ENCODE peak calls at places on chromosomes 5 and 9, in seven cellular contexts. L, W, M, J, C, P and R are unnamed samples.

GRCh38 chr9:130276955-130277354 is 11.4 kb downstream of the HMCN2 start:
- DNase-seq in C (no peak), P (no peak), J (no peak), L (no peak), M (no peak), W (no peak), R (no peak)

GRCh38 chr5:139228201-139228796 is 30.1 kb upstream of the SIL1 start:
- DNase-seq in M (no peak), C (no peak), L (no peak), J (no peak), W (no peak), P (no peak), R (no peak)

GRCh38 chr5:84682531-84682930 is 297.9 kb upstream of the EDIL3 start:
- DNase-seq in P (no peak), L (no peak), J (no peak), W (no peak), M (no peak), C (no peak), R (no peak)

GRCh38 chr5:39440964-39441363 is 16.2 kb upstream of the DAB2 start:
- DNase-seq in C (no peak), M (no peak), L (no peak), W (no peak), P (no peak), J (no peak), R (no peak)

GRCh38 chr5:71629950-71630349 is 42.8 kb downstream of the MCCC2 start:
- DNase-seq in L (no peak), W (no peak), C (no peak), J (no peak), P (no peak), M (no peak), R (no peak)

GRCh38 chr5:169637085-169637855 is at the start of gene DOCK2:
- DNase-seq in C (no peak), W (no peak), M (peak), L (no peak), P (no peak), J (peak), R (no peak)

GRCh38 chr5:56900858-56901578 is 8.4 kb upstream of the SETD9 start:
- DNase-seq in J (no peak), L (peak), W (no peak), M (no peak), C (peak), P (no peak), R (no peak)

GRCh38 chr5:57172466-57172961 is 1.3 kb upstream of the GPBP1 start:
- DNase-seq in M (no peak), P (no peak), J (no peak), C (no peak), L (no peak), W (no peak), R (no peak)

GRCh38 chr5:14663734-14664269 is 716 bp upstream of the OTULIN start:
- DNase-seq in P (no peak), W (no peak), M (no peak), L (no peak), J (no peak), C (no peak), R (no peak)

GRCh38 chr9:81456431-81456970 is 232.8 kb downstream of the TLE1 start:
- DNase-seq in L (no peak), P (peak), C (no peak), M (no peak), W (peak), J (no peak), R (no peak)

GRCh38 chr5:95081500-95082355 is 203.2 kb downstream of the MCTP1 start:
- DNase-seq in M (peak), J (no peak), W (peak), L (peak), P (peak), C (no peak), R (peak)

GRCh38 chr9:117869287-117869686 is 165.1 kb downstream of the TLR4 start:
- DNase-seq in J (no peak), W (no peak), M (no peak), L (no peak), P (no peak), C (no peak), R (no peak)

GRCh38 chr5:149069711-149070110 is 6.8 kb upstream of the SH3TC2 start:
- DNase-seq in L (no peak), P (no peak), J (no peak), W (no peak), M (no peak), C (no peak), R (no peak)

GRCh38 chr5:152349683-152350526 is 55.2 kb downstream of the NMUR2 start:
- DNase-seq in J (peak), C (peak), L (peak), M (peak), P (no peak), W (no peak), R (no peak)

GRCh38 chr5:72392326-72392733 is 72.2 kb downstream of the PTCD2 start:
- DNase-seq in J (no peak), C (no peak), W (no peak), L (no peak), M (no peak), P (no peak), R (peak)

GRCh38 chr5:175895701-175896102 is 24.3 kb downstream of the CPLX2 start:
- DNase-seq in M (no peak), J (no peak), L (no peak), C (no peak), P (no peak), W (no peak), R (no peak)

GRCh38 chr9:87882627-87883026 is at the start of gene SPATA31E1:
- DNase-seq in M (no peak), W (no peak), L (no peak), C (no peak), P (no peak), J (peak), R (no peak)

GRCh38 chr9:136701665-136702048 is 10.7 kb upstream of the DIPK1B start:
- DNase-seq in M (no peak), P (no peak), C (no peak), J (no peak), L (no peak), W (no peak), R (no peak)

GRCh38 chr5:71697967-71698366 is 21.1 kb upstream of the CARTPT start:
- DNase-seq in C (no peak), J (peak), M (no peak), L (no peak), W (no peak), P (no peak), R (no peak)

GRCh38 chr5:74357827-74358226 is 282.7 kb downstream of the ENC1 start:
- DNase-seq in W (no peak), P (no peak), C (no peak), L (no peak), J (no peak), M (no peak), R (no peak)

GRCh38 chr5:115774684-115775083 is 41.8 kb downstream of the CDO1 start:
- DNase-seq in P (no peak), M (no peak), C (no peak), W (no peak), L (no peak), J (no peak), R (no peak)

GRCh38 chr5:138425079-138425478 is 13.8 kb upstream of the REEP2 start:
- DNase-seq in C (no peak), W (no peak), J (no peak), M (no peak), L (no peak), P (no peak), R (no peak)

GRCh38 chr5:10532421-10532820 is 31.4 kb upstream of the ANKRD33B start:
- DNase-seq in P (no peak), J (no peak), L (no peak), W (no peak), C (no peak), M (no peak), R (no peak)

GRCh38 chr5:177439518-177440053 is 7.0 kb upstream of the PRR7 start:
- DNase-seq in J (no peak), W (no peak), C (no peak), P (no peak), M (no peak), L (no peak), R (no peak)

GRCh38 chr9:99694393-99694792 is 127.3 kb upstream of the NR4A3 start:
- DNase-seq in L (no peak), W (no peak), C (no peak), M (no peak), J (no peak), P (no peak), R (no peak)

GRCh38 chr9:4892501-4893194 is 92.4 kb upstream of the JAK2 start:
- DNase-seq in C (no peak), W (no peak), L (no peak), M (no peak), J (no peak), P (no peak), R (no peak)

GRCh38 chr5:81417052-81417451 is 23.1 kb upstream of the ACOT12 start:
- DNase-seq in P (no peak), M (no peak), L (no peak), W (no peak), C (peak), J (no peak), R (no peak)

GRCh38 chr9:124284237-124284831 is 26.6 kb downstream of the NEK6 start:
- DNase-seq in L (no peak), C (no peak), M (peak), W (no peak), P (no peak), J (no peak), R (no peak)

GRCh38 chr5:73448072-73448432 is 525 bp downstream of the FOXD1 start:
- DNase-seq in L (no peak), P (no peak), W (no peak), J (peak), M (no peak), C (no peak), R (no peak)

GRCh38 chr5:5629579-5629978 is 207.1 kb downstream of the ICE1 start:
- DNase-seq in M (no peak), W (no peak), L (no peak), C (no peak), J (no peak), P (no peak), R (no peak)

GRCh38 chr5:135176991-135177390 is 143.0 kb upstream of the PITX1 start:
- DNase-seq in W (no peak), C (no peak), L (no peak), J (no peak), P (no peak), M (no peak), R (no peak)

GRCh38 chr5:463952-464351 is 21.0 kb downstream of the EXOC3 start:
- DNase-seq in M (peak), C (no peak), W (no peak), J (no peak), P (no peak), L (no peak), R (no peak)

GRCh38 chr5:66144799-66145390 is 795 bp downstream of the SREK1 start:
- DNase-seq in L (peak), W (no peak), P (no peak), C (no peak), M (no peak), J (no peak), R (no peak)

GRCh38 chr9:26012797-26013594 is 334.8 kb upstream of the TUSC1 start:
- DNase-seq in P (no peak), M (no peak), L (no peak), J (no peak), C (no peak), W (no peak), R (no peak)

DNA sequence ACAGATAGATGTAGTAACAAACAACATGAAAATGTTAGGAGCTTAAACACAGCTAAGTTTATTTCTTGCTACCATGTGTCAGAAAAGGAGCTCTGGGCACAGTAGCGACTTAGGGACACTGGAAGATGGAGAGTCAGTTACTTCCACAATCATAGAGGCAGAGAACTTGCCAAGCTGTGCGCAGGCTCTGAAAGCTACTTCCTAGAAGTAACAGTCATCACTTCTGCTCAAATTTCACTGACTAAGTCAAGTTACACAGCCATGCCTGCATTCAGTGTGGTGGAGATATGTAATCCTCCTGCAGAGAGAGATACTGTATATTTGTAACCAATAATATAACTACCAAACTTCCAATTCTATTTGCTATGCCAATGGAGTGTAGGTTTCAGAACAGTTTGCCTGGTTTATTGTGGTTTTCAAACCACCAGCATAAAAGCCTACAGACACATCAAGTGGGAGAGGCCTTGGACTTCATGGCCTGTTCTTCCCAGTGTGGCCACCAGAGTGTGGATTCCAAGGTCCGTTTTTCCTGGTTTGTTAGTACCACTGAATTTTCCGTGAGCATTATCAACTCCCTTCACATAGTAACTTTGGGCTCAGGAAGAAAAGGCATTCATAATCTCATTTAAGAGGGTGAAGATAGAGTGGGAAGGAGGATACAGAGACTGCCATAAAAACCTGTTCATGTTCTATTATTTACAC is 268.1 kb downstream of the PJA2 start:
- DNase-seq in M (no peak), J (peak), L (no peak), P (no peak), C (no peak), W (no peak), R (no peak)
- TF ChIP-seq CTCF in M (no peak), J (peak), L (no peak), P (peak), C (peak), W (no peak), R (no peak)

DNA sequence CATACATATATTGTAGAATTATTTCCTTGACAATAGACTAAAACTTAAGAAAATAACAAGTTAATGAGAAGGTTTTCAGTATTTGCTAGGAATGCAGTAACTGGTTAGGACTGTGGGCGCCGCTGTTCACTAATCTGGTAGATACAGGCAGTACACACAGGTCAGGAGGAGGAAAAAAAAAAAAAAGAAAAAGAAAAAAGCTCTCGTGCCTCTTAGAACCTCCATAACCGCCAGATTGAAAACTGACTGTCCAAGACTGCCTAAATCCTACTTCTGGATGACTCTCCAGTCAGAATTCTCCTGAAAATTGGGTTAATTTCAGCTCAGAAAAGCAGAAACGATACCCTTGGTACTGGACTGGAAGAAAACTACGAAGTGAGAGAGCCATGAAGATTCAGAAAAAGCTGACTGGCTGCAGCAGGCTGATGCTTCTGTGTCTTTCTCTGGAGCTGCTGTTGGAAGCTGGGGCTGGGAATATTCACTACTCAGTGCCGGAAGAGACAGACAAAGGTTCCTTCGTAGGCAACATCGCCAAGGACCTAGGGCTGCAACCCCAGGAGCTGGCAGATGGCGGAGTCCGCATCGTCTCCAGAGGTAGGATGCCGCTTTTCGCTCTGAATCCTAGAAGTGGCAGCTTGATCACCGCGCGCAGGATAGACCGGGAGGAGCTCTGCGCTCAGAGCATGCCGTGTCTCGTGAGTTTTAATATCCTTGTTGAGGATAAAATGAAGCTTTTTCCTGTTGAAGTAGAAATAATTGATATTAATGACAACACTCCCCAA is at the start of gene PCDHGA1:
- DNase-seq in C (no peak), W (no peak), P (peak), J (no peak), L (peak), M (no peak), R (peak)
- TF ChIP-seq CTCF in C (no peak), W (peak), P (peak), J (peak), L (peak), M (peak), R (peak)

GRCh38 chr5:133853972-133854371 is 114.5 kb downstream of the C5orf15 start:
- DNase-seq in L (no peak), M (no peak), J (peak), W (no peak), C (no peak), P (no peak), R (no peak)

GRCh38 chr5:133854554-133854953 is 113.9 kb downstream of the C5orf15 start:
- DNase-seq in J (peak), W (no peak), M (no peak), C (no peak), P (no peak), L (no peak), R (no peak)

GRCh38 chr5:133861161-133861737 is 107.2 kb downstream of the C5orf15 start:
- DNase-seq in L (no peak), W (no peak), J (no peak), M (no peak), C (no peak), P (no peak), R (no peak)

GRCh38 chr5:133863857-133864585 is 104.4 kb downstream of the C5orf15 start:
- DNase-seq in J (peak), P (no peak), L (no peak), W (no peak), M (no peak), C (no peak), R (no peak)

GRCh38 chr5:133859073-133859472 is 109.4 kb downstream of the C5orf15 start:
- DNase-seq in J (no peak), M (no peak), W (no peak), C (no peak), P (no peak), L (no peak), R (no peak)
- TF ChIP-seq CTCF in J (no peak), M (no peak), W (no peak), C (no peak), P (no peak), L (no peak), R (no peak)

GRCh38 chr9:6842584-6842947 is 84.8 kb downstream of the KDM4C start:
- DNase-seq in W (no peak), C (no peak), M (no peak), J (no peak), L (no peak), P (no peak), R (no peak)

GRCh38 chr9:6843742-6844141 is 86.0 kb downstream of the KDM4C start:
- DNase-seq in L (no peak), C (no peak), P (no peak), J (no peak), W (no peak), M (no peak), R (no peak)

GRCh38 chr9:6845128-6845826 is 87.5 kb downstream of the KDM4C start:
- DNase-seq in M (no peak), L (no peak), C (no peak), W (no peak), J (no peak), P (no peak), R (no peak)

DNA sequence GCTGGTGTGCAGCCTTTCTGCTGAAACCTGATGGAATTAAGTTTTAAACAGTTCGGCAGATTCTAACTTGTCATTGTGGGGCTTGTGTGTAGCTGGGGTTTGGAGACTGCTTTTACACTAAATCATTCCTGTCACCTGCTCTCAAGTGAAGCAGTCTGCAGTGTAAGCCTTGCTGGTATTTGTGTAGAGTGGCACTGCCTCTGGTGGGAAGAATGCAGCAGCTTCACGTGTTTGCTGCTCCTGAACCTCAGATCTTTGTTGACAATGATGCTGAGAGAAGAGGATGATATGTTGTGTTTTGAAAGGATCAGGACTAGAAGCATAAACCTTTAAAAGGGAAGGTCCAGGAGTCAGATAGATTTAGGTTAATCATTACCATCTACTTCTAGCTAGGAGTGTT is 88.1 kb downstream of the KDM4C start:
- DNase-seq in J (peak), L (peak), P (no peak), C (peak), M (no peak), W (no peak), R (no peak)
- TF ChIP-seq CTCF in J (peak), L (peak), P (peak), C (peak), M (no peak), W (peak), R (peak)

DNA sequence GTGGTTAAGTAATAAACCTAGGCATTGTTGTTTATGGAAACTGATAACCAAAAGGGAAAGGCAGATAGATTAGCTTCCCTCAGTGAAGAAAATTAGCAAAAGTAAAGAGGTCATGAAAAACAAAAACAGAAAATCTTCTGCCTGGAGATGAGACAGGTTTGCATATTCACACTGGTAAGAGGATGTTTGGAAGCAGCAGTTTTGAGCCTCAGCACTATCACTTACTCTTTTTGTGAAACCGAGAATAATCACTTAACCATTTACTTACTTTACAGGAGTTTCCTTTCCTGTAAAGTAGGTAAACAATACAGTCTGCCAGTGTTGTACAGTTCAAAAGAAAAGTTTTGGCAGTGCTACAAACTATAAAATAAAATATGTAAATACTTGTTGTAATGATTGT is 35.5 kb upstream of the EMB start:
- DNase-seq in C (no peak), J (no peak), W (no peak), P (no peak), L (no peak), M (no peak), R (no peak)
- TF ChIP-seq CTCF in C (no peak), J (no peak), W (no peak), P (no peak), L (no peak), M (no peak), R (no peak)

GRCh38 chr5:86971034-86971511 is 296.6 kb upstream of the RASA1 start:
- DNase-seq in P (no peak), M (no peak), W (no peak), L (no peak), C (peak), J (no peak), R (no peak)
- TF ChIP-seq CTCF in P (peak), M (peak), W (peak), L (no peak), C (peak), J (peak), R (peak)